ENCODE peak calls at places on chromosomes 7 and 10, in eight cellular contexts. B is AG04450, C is kidney, T is right lobe of liver, D is lung, K is osteoblast, W is fibroblast of lung, N is psoas muscle. R is an unnamed sample.

GRCh38 chr10:103775786-103776185 is 79.6 kb downstream of the SH3PXD2A start:
- DNase-seq in W (no peak), B (no peak), N (no peak), K (peak; percentile 67), C (no peak), T (no peak), D (no peak), R (no peak)

GRCh38 chr7:128167316-128167691 is 73.8 kb upstream of the LEP start:
- DNase-seq in D (no peak), W (peak; percentile 72), K (peak; percentile 97), N (no peak), T (no peak), B (no peak), C (peak; percentile 78), R (no peak)

GRCh38 chr7:69422473-69423102 is 175.7 kb upstream of the AUTS2 start:
- DNase-seq in T (no peak), B (no peak), C (no peak), K (no peak), D (no peak), N (no peak), W (no peak), R (no peak)

GRCh38 chr10:61750943-61751471 is 88.3 kb downstream of the CABCOCO1 start:
- DNase-seq in N (peak; percentile 50), K (peak; percentile 37), C (peak; percentile 79), W (peak; percentile 62), T (peak; percentile 72), D (peak; percentile 73), B (peak; percentile 13), R (no peak)

GRCh38 chr10:101091546-101092290 is 29.9 kb downstream of the KAZALD1 start:
- DNase-seq in W (no peak), D (no peak), K (no peak), T (no peak), N (no peak), B (no peak), C (no peak), R (no peak)

GRCh38 chr7:26624839-26625238 is 239.6 kb downstream of the SKAP2 start:
- DNase-seq in D (no peak), T (no peak), W (no peak), N (no peak), K (no peak), C (no peak), B (no peak), R (no peak)

GRCh38 chr7:55494951-55495350 is 77.4 kb downstream of the VOPP1 start:
- DNase-seq in K (no peak), D (no peak), B (no peak), C (no peak), T (no peak), N (no peak), W (no peak), R (no peak)

GRCh38 chr10:114473776-114474175 is 69.5 kb upstream of the AFAP1L2 start:
- DNase-seq in N (no peak), B (no peak), T (no peak), D (no peak), K (no peak), W (no peak), C (no peak), R (no peak)

GRCh38 chr10:69730251-69731156 is 71.2 kb upstream of the COL13A1 start:
- DNase-seq in W (peak; percentile 12), B (peak; percentile 64), D (peak; percentile 58), C (no peak), K (peak; percentile 58), N (peak; percentile 44), T (no peak), R (no peak)

GRCh38 chr7:133934262-133934973 is 192.7 kb upstream of the LRGUK start:
- DNase-seq in W (peak; percentile 47), K (no peak), T (no peak), B (no peak), D (no peak), C (no peak), N (no peak), R (no peak)

GRCh38 chr10:86285136-86285790 is 81.3 kb downstream of the GRID1 start:
- DNase-seq in N (no peak), K (peak; percentile 61), B (no peak), W (no peak), D (peak; percentile 11), T (no peak), C (no peak), R (peak; percentile 24)

GRCh38 chr10:29530112-29530976 is 104.4 kb downstream of the SVIL start:
- DNase-seq in B (no peak), K (no peak), T (no peak), W (no peak), D (no peak), N (no peak), C (no peak), R (no peak)

GRCh38 chr7:158355456-158356065 is 232.1 kb downstream of the PTPRN2 start:
- DNase-seq in N (no peak), B (no peak), W (no peak), C (peak; percentile 11), D (no peak), T (no peak), K (peak; percentile 66), R (no peak)

GRCh38 chr10:120475844-120476791 is 19.1 kb downstream of the PLPP4 start:
- DNase-seq in K (no peak), B (no peak), D (no peak), W (peak; percentile 19), T (no peak), C (no peak), N (no peak), R (no peak)

GRCh38 chr7:86469680-86470295 is 173.9 kb upstream of the GRM3 start:
- DNase-seq in T (no peak), K (no peak), D (peak; percentile 66), B (no peak), C (no peak), N (no peak), W (peak; percentile 59), R (no peak)

GRCh38 chr10:17673517-17674051 is 29.6 kb downstream of the STAM start:
- DNase-seq in W (peak; percentile 98), D (no peak), C (no peak), B (peak; percentile 78), T (no peak), N (no peak), K (peak; percentile 68), R (peak; percentile 77)

GRCh38 chr10:80917636-80918035 is 379.9 kb downstream of the SH2D4B start:
- DNase-seq in K (no peak), B (no peak), W (no peak), C (no peak), N (no peak), D (no peak), T (no peak), R (no peak)

GRCh38 chr7:28747404-28747803 is 210.7 kb downstream of the TRIL start:
- DNase-seq in N (no peak), W (no peak), C (no peak), T (no peak), B (no peak), K (no peak), D (no peak), R (no peak)

GRCh38 chr7:116771640-116772039 is 90.7 kb upstream of the CAPZA2 start:
- DNase-seq in B (no peak), T (no peak), N (no peak), W (no peak), C (no peak), D (no peak), K (no peak), R (no peak)

GRCh38 chr10:110680473-110681020 is 36.4 kb downstream of the RBM20 start:
- DNase-seq in C (no peak), D (no peak), K (no peak), B (no peak), N (peak; percentile 62), W (no peak), T (no peak), R (no peak)

GRCh38 chr7:30618961-30619360 is 24.3 kb downstream of the GARS1 start:
- DNase-seq in D (no peak), C (no peak), K (no peak), W (no peak), T (no peak), B (no peak), N (no peak), R (no peak)

GRCh38 chr10:122060250-122060649 is 71.3 kb downstream of the TACC2 start:
- DNase-seq in B (no peak), K (no peak), N (no peak), C (no peak), W (peak; percentile 50), T (no peak), D (no peak), R (no peak)

GRCh38 chr7:55432506-55432905 is 67.4 kb downstream of the LANCL2 start:
- DNase-seq in N (no peak), B (no peak), D (no peak), T (no peak), W (no peak), K (no peak), C (no peak), R (no peak)

GRCh38 chr10:29408847-29409240 is 120.0 kb downstream of the LYZL1 start:
- DNase-seq in N (no peak), C (no peak), D (no peak), T (no peak), B (no peak), W (no peak), K (no peak), R (no peak)

GRCh38 chr7:146665023-146665422 is 548.4 kb downstream of the CNTNAP2 start:
- DNase-seq in N (no peak), W (no peak), T (no peak), B (no peak), D (no peak), K (no peak), C (no peak), R (no peak)

GRCh38 chr7:19239951-19240350 is 94.7 kb upstream of the FERD3L start:
- DNase-seq in N (no peak), C (no peak), B (no peak), D (no peak), T (no peak), W (no peak), K (no peak), R (no peak)
- H3K9me3 ChIP-seq in N (no peaks in the 10 kb centered on the region), C (peaks cover 2% of the 10 kb centered on the region), B (peaks cover 4% of the 10 kb centered on the region), D (peaks cover 2% of the 10 kb centered on the region), T (no peaks in the 10 kb centered on the region), W (no peaks in the 10 kb centered on the region), K (no peaks in the 10 kb centered on the region), R (no peaks in the 10 kb centered on the region)

GRCh38 chr7:64558323-64558705 is 4.6 kb downstream of the ZNF680 start:
- DNase-seq in D (no peak), C (no peak), N (no peak), W (peak; percentile 25), K (no peak), T (no peak), B (no peak), R (no peak)
- H3K27ac ChIP-seq in D (peak overlapping the region; percentile 77), C (peak overlapping the region; percentile 17), N (peak overlapping the region; percentile 83), W (no peak overlapping the region), K (peak overlapping the region; percentile 74), T (no peak overlapping the region), B (no peak overlapping the region), R (peak overlapping the region; percentile 46)

GRCh38 chr10:131310904-131311660 is 439 bp downstream of the TCERG1L start:
- DNase-seq in B (no peak), W (no peak), C (peak; percentile 65), K (no peak), D (no peak), T (peak; percentile 42), N (no peak), R (no peak)
- H3K4me3 ChIP-seq in B (no peak overlapping the region), W (no peak overlapping the region), C (no peak overlapping the region), K (no peak overlapping the region), D (no peak overlapping the region), T (no peak overlapping the region), N (no peak overlapping the region), R (peak overlapping the region; percentile 7)

DNA sequence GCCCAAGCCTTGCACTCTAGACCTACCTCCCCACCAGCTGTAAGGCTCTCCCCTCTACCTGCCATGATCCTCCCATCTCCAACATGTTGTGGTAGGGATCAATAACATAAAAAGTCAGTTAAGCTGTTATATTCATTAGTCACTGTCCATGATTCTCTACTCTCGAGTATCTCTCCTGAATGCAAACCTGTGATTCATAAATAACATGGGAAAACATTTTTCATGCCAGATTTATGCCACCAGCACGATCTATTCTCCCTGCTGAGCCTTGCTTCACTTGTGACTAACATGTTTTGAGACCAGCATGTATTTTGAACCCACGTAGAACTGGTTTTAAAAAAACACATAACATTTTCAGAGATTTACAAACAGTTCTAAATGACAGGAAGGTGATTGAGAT is 30.3 kb downstream of the TMEM168 start:
- DNase-seq in W (peak; percentile 6), C (no peak), B (no peak), N (no peak), T (no peak), K (no peak), D (no peak), R (no peak)
- H3K9me3 ChIP-seq in W (no peaks in the 10 kb centered on the region), C (no peaks in the 10 kb centered on the region), B (no peaks in the 10 kb centered on the region), N (no peaks in the 10 kb centered on the region), T (no peaks in the 10 kb centered on the region), K (no peaks in the 10 kb centered on the region), D (no peaks in the 10 kb centered on the region), R (no peaks in the 10 kb centered on the region)

R was measured in RWPE2.